ENCODE peak calls at places on chromosomes 13 and 19, in nine cellular contexts. S is mucosa of descending colon; N is GM19239; P is A673; T is HT1080; R is fibroblast of lung; I is lower leg skin; B is NCI-H460; V is stimulated activated naive CD8-positive, alpha-beta T cell treated with anti-CD3 and anti-CD28 coated beads, Interleukin-15, Interleukin-2, amounts not matched to agents 100 U/mL and 50 U/mL, for 24 hours. Q is an unnamed sample.

GRCh38 chr13:95298169-95298940 is 2.9 kb downstream of the ABCC4 start:
- DNase-seq in S (no peak), N (no peak), P (no peak), T (no peak), R (no peak), I (no peak), B (no peak), V (no peak), Q (no peak)

GRCh38 chr19:18502633-18503294 is 19.1 kb downstream of the ELL start:
- DNase-seq in S (no peak), N (no peak), P (no peak), T (no peak), R (no peak), I (no peak), B (no peak), V (no peak), Q (no peak)

GRCh38 chr13:94020833-94021232 is 458.6 kb downstream of the DCT start:
- DNase-seq in S (no peak), N (no peak), P (peak; percentile 54), T (peak; percentile 48), R (peak; percentile 63), I (no peak), B (peak; percentile 16), V (no peak), Q (no peak)

GRCh38 chr19:1229056-1229607 is 8.7 kb downstream of the CBARP start:
- DNase-seq in S (no peak), N (no peak), P (no peak), T (no peak), R (no peak), I (no peak), B (no peak), V (no peak), Q (no peak)

GRCh38 chr19:17778621-17779280 is 16.2 kb upstream of the B3GNT3 start:
- DNase-seq in S (no peak), N (no peak), P (no peak), T (no peak), R (no peak), I (no peak), B (no peak), V (no peak), Q (no peak)

GRCh38 chr19:27971071-27971470 is 1241.9 kb downstream of the UQCRFS1 start:
- DNase-seq in S (no peak), N (no peak), P (peak; percentile 18), T (peak; percentile 51), R (peak; percentile 88), I (no peak), B (no peak), V (no peak), Q (no peak)

GRCh38 chr19:14563989-14564650 is 7.7 kb downstream of the NDUFB7 start:
- DNase-seq in S (peak; percentile 82), N (peak; percentile 50), P (peak; percentile 73), T (no peak), R (no peak), I (peak; percentile 71), B (peak; percentile 66), V (peak; percentile 69), Q (no peak)

GRCh38 chr19:7554990-7555864 is 19.7 kb downstream of the PNPLA6 start:
- DNase-seq in S (no peak), N (no peak), P (peak; percentile 41), T (no peak), R (no peak), I (no peak), B (no peak), V (peak; percentile 58), Q (no peak)

GRCh38 chr13:46526763-46527162 is 26.2 kb upstream of the LRCH1 start:
- DNase-seq in S (no peak), N (no peak), P (no peak), T (no peak), R (no peak), I (no peak), B (no peak), V (no peak), Q (no peak)

GRCh38 chr19:19133985-19134384 is 4.3 kb downstream of the TMEM161A start:
- DNase-seq in S (no peak), N (no peak), P (no peak), T (no peak), R (no peak), I (no peak), B (no peak), V (no peak), Q (no peak)

GRCh38 chr19:45177817-45178261 is at the start of gene TRAPPC6A:
- DNase-seq in S (no peak), N (no peak), P (no peak), T (no peak), R (peak; percentile 74), I (no peak), B (no peak), V (no peak), Q (no peak)

GRCh38 chr13:18952225-18953016 is 229.2 kb downstream of the TUBA3C start:
- DNase-seq in S (peak; percentile 31), N (no peak), P (no peak), T (no peak), R (no peak), I (no peak), B (no peak), V (no peak), Q (no peak)

GRCh38 chr19:52961981-52962380 is 700 bp downstream of the ZNF816 start:
- DNase-seq in S (no peak), N (no peak), P (no peak), T (no peak), R (no peak), I (no peak), B (no peak), V (no peak), Q (no peak)

GRCh38 chr19:28619842-28620429 is 593.0 kb downstream of the UQCRFS1 start:
- DNase-seq in S (no peak), N (no peak), P (no peak), T (no peak), R (no peak), I (no peak), B (no peak), V (no peak), Q (no peak)

GRCh38 chr19:5294403-5295160 is 46.0 kb downstream of the PTPRS start:
- DNase-seq in S (no peak), N (no peak), P (no peak), T (no peak), R (no peak), I (no peak), B (no peak), V (no peak), Q (no peak)

GRCh38 chr13:104043184-104043583 is 977.0 kb upstream of the SLC10A2 start:
- DNase-seq in S (no peak), N (no peak), P (no peak), T (peak; percentile 64), R (peak; percentile 17), I (no peak), B (no peak), V (no peak), Q (no peak)

GRCh38 chr19:4042731-4043082 is 24.0 kb downstream of the ZBTB7A start:
- DNase-seq in S (peak; percentile 64), N (no peak), P (no peak), T (no peak), R (no peak), I (no peak), B (no peak), V (no peak), Q (no peak)

GRCh38 chr19:35449347-35450043 is 1.4 kb downstream of the FFAR2 start:
- DNase-seq in S (no peak), N (no peak), P (peak; percentile 42), T (no peak), R (no peak), I (no peak), B (no peak), V (no peak), Q (no peak)

GRCh38 chr13:41708648-41709175 is 251.4 kb downstream of the RGCC start:
- DNase-seq in S (no peak), N (no peak), P (no peak), T (no peak), R (no peak), I (peak; percentile 22), B (no peak), V (no peak), Q (no peak)

GRCh38 chr19:11190501-11190900 is 6.8 kb downstream of the KANK2 start:
- DNase-seq in S (no peak), N (no peak), P (no peak), T (no peak), R (no peak), I (no peak), B (no peak), V (no peak), Q (no peak)

GRCh38 chr13:92769064-92769463 is 457.5 kb upstream of the GPC6 start:
- DNase-seq in S (no peak), N (no peak), P (peak; percentile 16), T (no peak), R (no peak), I (no peak), B (no peak), V (no peak), Q (peak; percentile 3)

GRCh38 chr13:93235258-93236015 is 8.8 kb downstream of the GPC6 start:
- DNase-seq in S (no peak), N (no peak), P (peak; percentile 86), T (no peak), R (peak; percentile 83), I (peak; percentile 33), B (no peak), V (no peak), Q (no peak)

GRCh38 chr13:67880916-67881315 is 650.8 kb upstream of the PCDH9 start:
- DNase-seq in S (no peak), N (no peak), P (no peak), T (peak; percentile 55), R (peak; percentile 70), I (no peak), B (no peak), V (no peak), Q (no peak)

GRCh38 chr19:45528744-45529453 is 21.6 kb downstream of the VASP start:
- DNase-seq in S (peak; percentile 81), N (no peak), P (peak; percentile 75), T (no peak), R (peak; percentile 44), I (no peak), B (no peak), V (peak; percentile 30), Q (no peak)